ENCODE peak calls at places on chromosomes 1 and 21, in seven cellular contexts. K is HEK293T, M is WTC11, P is HCT116, V is H1, U is GM12878, N is HepG2. B is an unnamed sample.

GRCh38 chr1:107669996-107670395 is 295.0 kb downstream of the VAV3 start:
- DNase-seq in K (no peak), M (no peak), P (no peak), V (no peak), U (no peak), N (no peak), B (no peak)

GRCh38 chr1:18955442-18956188 is 861 bp downstream of the IFFO2 start:
- DNase-seq in K (peak), M (peak), P (no peak), V (no peak), U (no peak), N (no peak), B (peak)

GRCh38 chr1:185645201-185645640 is 89.0 kb upstream of the HMCN1 start:
- DNase-seq in K (no peak), M (no peak), P (no peak), V (peak), U (no peak), N (no peak), B (no peak)

GRCh38 chr21:15557925-15558324 is 171.9 kb upstream of the USP25 start:
- DNase-seq in K (no peak), M (no peak), P (no peak), V (no peak), U (no peak), N (peak), B (peak)

GRCh38 chr1:83845437-83846071 is 153.4 kb downstream of the TTLL7 start:
- DNase-seq in K (no peak), M (no peak), P (no peak), V (no peak), U (no peak), N (peak), B (no peak)

GRCh38 chr1:16162163-16162822 is 6.4 kb upstream of the EPHA2 start:
- DNase-seq in K (no peak), M (peak), P (no peak), V (peak), U (no peak), N (no peak), B (peak)

GRCh38 chr1:50266509-50266908 is 156.7 kb downstream of the DMRTA2 start:
- DNase-seq in K (no peak), M (no peak), P (no peak), V (no peak), U (no peak), N (no peak), B (no peak)

GRCh38 chr1:203704120-203704519 is 60.9 kb upstream of the LAX1 start:
- DNase-seq in K (no peak), M (no peak), P (no peak), V (no peak), U (no peak), N (no peak), B (no peak)

GRCh38 chr21:36945496-36946138 is 20.9 kb downstream of the HLCS start:
- DNase-seq in K (no peak), M (no peak), P (no peak), V (no peak), U (no peak), N (no peak), B (peak)

GRCh38 chr1:2814511-2815075 is 13.1 kb upstream of the TTC34 start:
- DNase-seq in K (no peak), M (no peak), P (no peak), V (no peak), U (no peak), N (no peak), B (no peak)

GRCh38 chr1:220564216-220564615 is 36.3 kb downstream of the MARK1 start:
- DNase-seq in K (no peak), M (no peak), P (no peak), V (no peak), U (no peak), N (no peak), B (no peak)

GRCh38 chr1:61757945-61758344 is 15.7 kb downstream of the PATJ start:
- DNase-seq in K (no peak), M (no peak), P (no peak), V (no peak), U (no peak), N (no peak), B (no peak)

GRCh38 chr1:232508161-232508661 is 121.7 kb downstream of the SIPA1L2 start:
- DNase-seq in K (no peak), M (no peak), P (no peak), V (no peak), U (no peak), N (no peak), B (no peak)

GRCh38 chr1:215863796-215864195 is 296.7 kb downstream of the KCTD3 start:
- DNase-seq in K (no peak), M (no peak), P (no peak), V (no peak), U (no peak), N (no peak), B (no peak)

GRCh38 chr1:77036560-77036959 is 169.3 kb downstream of the ST6GALNAC5 start:
- DNase-seq in K (no peak), M (no peak), P (no peak), V (no peak), U (no peak), N (no peak), B (no peak)

GRCh38 chr1:12244078-12244477 is 14.2 kb downstream of the VPS13D start:
- DNase-seq in K (peak), M (peak), P (no peak), V (no peak), U (no peak), N (no peak), B (peak)

GRCh38 chr1:70717211-70717610 is 306.1 kb downstream of the CTH start:
- DNase-seq in K (no peak), M (no peak), P (no peak), V (no peak), U (no peak), N (no peak), B (no peak)

GRCh38 chr21:44571844-44572782 is 1.4 kb upstream of the KRTAP10-4 start:
- DNase-seq in K (no peak), M (no peak), P (no peak), V (no peak), U (no peak), N (no peak), B (no peak)

GRCh38 chr1:63902844-63903589 is 129.2 kb downstream of the ROR1 start:
- DNase-seq in K (no peak), M (no peak), P (no peak), V (no peak), U (no peak), N (no peak), B (no peak)

GRCh38 chr1:111743679-111744101 is 4.5 kb upstream of the INKA2 start:
- DNase-seq in K (no peak), M (no peak), P (no peak), V (no peak), U (no peak), N (no peak), B (no peak)
- TF ChIP-seq SP1 in K (no peak), M (no peak), P (no peak), V (no peak), U (no peak), N (no peak), B (no peak)

GRCh38 chr1:175262646-175263045 is 70.1 kb upstream of the KIAA0040 start:
- DNase-seq in K (no peak), M (no peak), P (no peak), V (no peak), U (no peak), N (no peak), B (no peak)
- TF ChIP-seq SP1 in K (no peak), M (no peak), P (no peak), V (no peak), U (no peak), N (no peak), B (no peak)

GRCh38 chr1:161218301-161219077 is 3.4 kb downstream of the FCER1G start:
- DNase-seq in K (no peak), M (no peak), P (no peak), V (no peak), U (no peak), N (peak), B (no peak)

GRCh38 chr1:161215079-161215478 is at the start of gene FCER1G:
- DNase-seq in K (no peak), M (no peak), P (no peak), V (no peak), U (no peak), N (no peak), B (no peak)

GRCh38 chr1:161217831-161218230 is 2.7 kb downstream of the FCER1G start:
- DNase-seq in K (no peak), M (no peak), P (no peak), V (no peak), U (no peak), N (no peak), B (no peak)

GRCh38 chr1:161219078-161219892 is 4.1 kb downstream of the APOA2 start:
- DNase-seq in K (no peak), M (no peak), P (no peak), V (no peak), U (no peak), N (peak), B (no peak)

GRCh38 chr1:161216945-161217712 is 2.0 kb downstream of the FCER1G start:
- DNase-seq in K (no peak), M (no peak), P (no peak), V (no peak), U (peak), N (peak), B (no peak)
- TF ChIP-seq SP1 in K (no peak), M (no peak), P (no peak), V (no peak), U (peak), N (no peak), B (no peak)

DNA sequence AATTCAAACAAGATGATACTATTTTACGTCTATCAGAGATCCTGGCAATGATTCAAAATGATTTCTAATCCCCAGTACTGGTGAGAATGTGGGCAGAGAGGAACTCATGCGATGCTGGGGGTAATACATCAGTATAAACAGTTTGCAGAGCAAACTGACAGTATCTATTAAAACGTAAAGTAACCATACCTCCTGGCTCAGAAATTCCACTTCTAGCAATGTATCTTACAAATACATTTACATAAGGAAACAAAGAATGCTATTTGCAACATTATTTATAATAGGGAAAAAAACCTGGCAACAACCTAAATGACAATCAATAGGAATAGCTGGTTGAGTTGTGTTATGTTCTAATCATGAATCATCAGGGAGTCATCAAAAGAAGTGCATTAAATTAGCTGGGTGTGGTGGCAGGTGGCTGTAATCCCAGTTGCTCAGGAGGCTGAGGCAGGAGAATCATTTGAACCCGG is 15.9 kb downstream of the RCAN1 start:
- DNase-seq in K (no peak), M (no peak), P (peak), V (no peak), U (no peak), N (no peak), B (no peak)
- TF ChIP-seq SP1 in K (no peak), M (no peak), P (peak), V (no peak), U (no peak), N (no peak), B (no peak)

DNA sequence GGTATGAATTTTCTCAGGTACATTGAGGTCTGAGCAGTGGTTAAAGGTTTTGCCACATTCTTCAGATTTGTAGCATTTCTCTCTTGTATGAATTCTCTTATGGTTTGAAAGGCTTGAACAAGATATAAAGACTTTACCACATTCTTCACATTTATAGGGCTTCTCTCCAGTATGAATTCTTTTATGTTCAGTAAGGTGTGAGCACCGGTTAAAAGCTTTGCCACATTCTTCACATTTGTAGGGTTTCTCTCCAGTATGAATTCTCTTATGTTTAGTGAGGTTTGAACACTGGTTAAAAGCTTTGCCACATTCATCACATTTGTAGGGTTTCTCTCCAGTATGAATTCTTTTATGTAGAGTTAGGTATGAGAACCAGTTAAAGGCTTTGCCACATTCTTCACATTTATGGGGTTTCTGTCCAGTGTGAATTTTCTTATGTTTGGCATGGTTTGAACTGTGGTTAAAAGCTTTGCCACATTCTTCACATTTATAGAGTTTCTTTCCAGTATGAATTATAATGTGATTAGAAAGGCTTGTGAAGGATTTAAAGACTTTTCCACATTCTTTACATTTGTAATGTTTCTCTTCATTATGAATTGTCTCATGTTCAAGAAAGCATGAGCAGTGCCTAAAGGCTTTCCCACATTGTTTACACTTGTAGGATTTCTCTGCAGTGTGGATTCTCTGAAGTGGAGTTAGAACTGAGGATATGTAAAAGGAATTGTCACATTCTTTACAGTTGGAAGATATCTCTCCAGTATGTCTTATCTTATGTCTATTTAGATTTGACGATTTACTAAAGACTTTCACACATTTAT is 18.4 kb upstream of the ZNF124 start:
- DNase-seq in K (no peak), M (no peak), P (no peak), V (no peak), U (no peak), N (no peak), B (no peak)
- TF ChIP-seq SP1 in K (no peak), M (no peak), P (no peak), V (no peak), U (no peak), N (no peak), B (no peak)